ENCODE peak calls at places on chromosome 9, in nine cellular contexts. N is type B pancreatic cell, W is fibroblast of lung, K is AG04450, Z is IMR-90, G is cardiac fibroblast, U is mammary epithelial cell, J is A673, F is HFFc6. B is an unnamed sample.

GRCh38 chr9:96618209-96619108 is 1.2 kb downstream of the CDC14B start:
- DNase-seq in N (no peak), W (peak; percentile 51), K (no peak), Z (peak; percentile 54), G (peak; percentile 58), U (peak; percentile 43), J (peak; percentile 62), F (peak; percentile 46), B (peak; percentile 20)

GRCh38 chr9:88835772-88836171 is 155.5 kb upstream of the S1PR3 start:
- DNase-seq in N (no peak), W (no peak), K (no peak), Z (no peak), G (no peak), U (no peak), J (peak; percentile 95), F (no peak), B (no peak)

GRCh38 chr9:2023042-2023441 is 7.9 kb downstream of the SMARCA2 start:
- DNase-seq in N (no peak), W (no peak), K (no peak), Z (no peak), G (no peak), U (no peak), J (no peak), F (no peak), B (no peak)

GRCh38 chr9:130857864-130858730 is 23.0 kb downstream of the ABL1 start:
- DNase-seq in N (no peak), W (peak; percentile 98), K (peak; percentile 82), Z (peak; percentile 97), G (peak; percentile 96), U (peak; percentile 80), J (no peak), F (peak; percentile 74), B (no peak)

GRCh38 chr9:113350338-113350672 is 964 bp downstream of the BSPRY start:
- DNase-seq in N (no peak), W (no peak), K (no peak), Z (no peak), G (no peak), U (no peak), J (no peak), F (no peak), B (no peak)

GRCh38 chr9:75238311-75238976 is 150.1 kb downstream of the OSTF1 start:
- DNase-seq in N (no peak), W (peak; percentile 25), K (peak; percentile 15), Z (peak; percentile 68), G (peak; percentile 86), U (peak; percentile 71), J (peak; percentile 75), F (peak; percentile 57), B (peak; percentile 57)

GRCh38 chr9:93903886-93904648 is 51.1 kb downstream of the BARX1 start:
- DNase-seq in N (no peak), W (no peak), K (no peak), Z (no peak), G (no peak), U (no peak), J (no peak), F (no peak), B (no peak)

GRCh38 chr9:30609713-30610112 is 1774.7 kb upstream of the ACO1 start:
- DNase-seq in N (no peak), W (peak; percentile 0), K (no peak), Z (no peak), G (no peak), U (no peak), J (peak; percentile 10), F (no peak), B (no peak)

GRCh38 chr9:125985142-125985997 is 238.2 kb downstream of the PBX3 start:
- DNase-seq in N (peak; percentile 49), W (no peak), K (no peak), Z (no peak), G (no peak), U (no peak), J (no peak), F (no peak), B (no peak)

GRCh38 chr9:129731477-129732085 is 21.3 kb downstream of the PTGES start:
- DNase-seq in N (no peak), W (no peak), K (no peak), Z (no peak), G (no peak), U (no peak), J (no peak), F (no peak), B (no peak)

GRCh38 chr9:93124793-93125192 is 9.3 kb downstream of the NINJ1 start:
- DNase-seq in N (no peak), W (no peak), K (no peak), Z (no peak), G (no peak), U (no peak), J (no peak), F (no peak), B (no peak)

GRCh38 chr9:133493845-133494540 is 15.1 kb upstream of the SLC2A6 start:
- DNase-seq in N (no peak), W (no peak), K (no peak), Z (no peak), G (no peak), U (no peak), J (no peak), F (no peak), B (no peak)

GRCh38 chr9:36764364-36765076 is 191.8 kb downstream of the MELK start:
- DNase-seq in N (no peak), W (no peak), K (no peak), Z (no peak), G (no peak), U (no peak), J (no peak), F (no peak), B (no peak)

GRCh38 chr9:38362912-38363588 is 29.5 kb upstream of the ALDH1B1 start:
- DNase-seq in N (no peak), W (peak; percentile 79), K (peak; percentile 67), Z (peak; percentile 85), G (peak; percentile 92), U (peak; percentile 61), J (peak; percentile 69), F (peak; percentile 69), B (peak; percentile 10)

GRCh38 chr9:110942522-110942921 is 95.7 kb downstream of the LPAR1 start:
- DNase-seq in N (no peak), W (peak; percentile 92), K (no peak), Z (peak; percentile 65), G (peak; percentile 74), U (no peak), J (no peak), F (peak; percentile 42), B (no peak)

GRCh38 chr9:121604242-121604641 is 47.2 kb upstream of the DAB2IP start:
- DNase-seq in N (no peak), W (peak; percentile 18), K (no peak), Z (no peak), G (no peak), U (no peak), J (no peak), F (no peak), B (no peak)

GRCh38 chr9:79812507-79813261 is 240.9 kb downstream of the TLE4 start:
- DNase-seq in N (no peak), W (peak; percentile 80), K (no peak), Z (no peak), G (no peak), U (no peak), J (peak; percentile 77), F (no peak), B (no peak)

GRCh38 chr9:4725706-4726442 is 15.1 kb downstream of the AK3 start:
- DNase-seq in N (no peak), W (peak; percentile 48), K (no peak), Z (no peak), G (no peak), U (no peak), J (no peak), F (no peak), B (no peak)

GRCh38 chr9:87213948-87214347 is 266.6 kb upstream of the GAS1 start:
- DNase-seq in N (no peak), W (peak; percentile 53), K (no peak), Z (peak; percentile 69), G (peak; percentile 50), U (peak; percentile 32), J (no peak), F (peak; percentile 28), B (no peak)

GRCh38 chr9:108609895-108610253 is 245.9 kb downstream of the ACTL7B start:
- DNase-seq in N (no peak), W (no peak), K (no peak), Z (no peak), G (no peak), U (no peak), J (no peak), F (no peak), B (no peak)

GRCh38 chr9:99820330-99821186 is 1.1 kb upstream of the NR4A3 start:
- DNase-seq in N (no peak), W (peak; percentile 75), K (peak; percentile 61), Z (peak; percentile 89), G (peak; percentile 76), U (peak; percentile 67), J (peak; percentile 68), F (peak; percentile 64), B (no peak)
- TF ChIP-seq CTCF in N (no peak), W (no peak), K (peak; percentile 17), Z (no peak), G (no peak), U (peak; percentile 12), J (peak; percentile 11), F (no peak), B (no peak)

GRCh38 chr9:128124873-128125574 is 2.5 kb downstream of the PTGES2 start:
- DNase-seq in N (no peak), W (peak; percentile 47), K (peak; percentile 15), Z (peak; percentile 45), G (peak; percentile 66), U (peak; percentile 32), J (peak; percentile 83), F (peak; percentile 23), B (peak; percentile 86)
- TF ChIP-seq CTCF in N (peak; percentile 66), W (peak; percentile 58), K (peak; percentile 72), Z (peak; percentile 55), G (peak; percentile 69), U (peak; percentile 58), J (peak; percentile 86), F (peak; percentile 78), B (peak; percentile 55)

DNA sequence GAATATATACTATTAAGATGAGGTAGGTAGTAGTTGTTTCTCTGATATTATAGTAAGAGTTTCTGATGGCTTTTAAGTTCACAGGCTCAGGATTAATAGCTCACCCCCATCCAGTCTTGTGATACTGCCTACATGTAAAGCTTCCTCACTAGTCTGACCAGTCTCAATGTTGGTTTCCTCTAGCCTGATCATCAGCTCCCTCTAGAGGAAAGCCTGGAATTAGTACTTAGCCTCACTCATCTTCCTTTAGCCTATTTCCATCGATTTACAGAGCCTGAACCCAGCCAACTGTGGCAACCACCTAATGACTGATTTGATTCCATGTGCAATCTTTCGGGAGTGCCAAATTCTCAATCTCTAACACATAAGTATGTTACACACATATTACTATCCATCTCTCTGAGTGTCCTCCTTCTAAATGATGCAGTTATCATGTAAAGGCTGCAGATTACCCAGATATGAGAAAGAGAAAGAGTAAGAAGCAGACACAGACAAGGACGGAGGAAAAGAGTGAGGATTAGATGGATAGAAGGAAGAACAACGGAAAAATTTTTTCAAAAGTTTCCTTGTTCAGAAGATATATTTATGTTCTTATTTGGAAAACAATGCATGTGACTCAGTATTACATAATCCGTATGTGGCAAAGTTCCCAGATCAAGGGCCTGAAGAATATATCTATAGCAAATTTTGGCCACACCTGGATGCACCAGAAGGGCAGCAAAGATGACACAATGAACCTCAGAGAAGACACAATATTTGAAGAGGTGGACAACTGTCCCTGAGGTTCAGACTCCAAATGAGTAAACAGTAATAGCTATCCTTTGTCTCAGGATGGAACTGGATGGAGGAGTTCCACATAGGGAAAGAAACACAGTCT is 333.7 kb downstream of the ELAVL2 start:
- DNase-seq in N (no peak), W (peak; percentile 27), K (no peak), Z (peak; percentile 0), G (peak; percentile 29), U (peak; percentile 57), J (peak; percentile 14), F (peak; percentile 1), B (peak; percentile 10)
- TF ChIP-seq CTCF in N (peak; percentile 77), W (peak; percentile 35), K (peak; percentile 57), Z (peak; percentile 50), G (peak; percentile 31), U (peak; percentile 68), J (peak; percentile 43), F (peak; percentile 57), B (no peak)

GRCh38 chr9:134839441-134840125 is 41.0 kb upstream of the FCN2 start:
- DNase-seq in N (no peak), W (no peak), K (no peak), Z (no peak), G (no peak), U (no peak), J (no peak), F (no peak), B (no peak)
- TF ChIP-seq CTCF in N (no peak), W (no peak), K (peak; percentile 16), Z (no peak), G (no peak), U (no peak), J (no peak), F (peak; percentile 51), B (no peak)

B was measured in Calu3.